ENCODE peak calls at places on chromosomes 16 and 17, in six cellular contexts. L is amniotic stem cell; J is iPS-NIHi11; Y is hepatocyte; G is ureter; C is stimulated activated effector memory CD8-positive, alpha-beta T cell treated with anti-CD3 and anti-CD28 coated beads, Interleukin-12 subunit alpha, Interleukin-12 subunit beta, amount 100 ng/mL, for 72 hours. K is an unnamed sample.

GRCh38 chr16:59535298-59535697 is 801.2 kb upstream of the GOT2 start:
- DNase-seq in C (no peak), L (no peak), J (no peak), G (no peak), Y (no peak), K (no peak)

GRCh38 chr16:71214771-71215381 is 15.6 kb downstream of the HYDIN start:
- DNase-seq in L (no peak), G (no peak), Y (no peak), C (no peak), J (peak), K (peak)

GRCh38 chr16:68985855-68986254 is 119.6 kb upstream of the HAS3 start:
- DNase-seq in G (no peak), L (no peak), J (no peak), Y (no peak), C (no peak), K (no peak)

GRCh38 chr17:74631468-74632195 is 8.1 kb upstream of the CD300E start:
- DNase-seq in L (no peak), C (no peak), G (no peak), J (no peak), Y (peak), K (no peak)

GRCh38 chr17:36524428-36524876 is 10.2 kb downstream of the MYO19 start:
- DNase-seq in Y (no peak), G (no peak), J (no peak), L (no peak), C (no peak), K (no peak)

GRCh38 chr17:82804442-82805191 is 35.2 kb downstream of the ZNF750 start:
- DNase-seq in G (peak), L (no peak), C (no peak), J (no peak), Y (no peak), K (no peak)

GRCh38 chr16:80612461-80613017 is 71.7 kb downstream of the DYNLRB2 start:
- DNase-seq in G (no peak), C (no peak), L (no peak), Y (no peak), J (no peak), K (no peak)

GRCh38 chr16:50537533-50538290 is 10.5 kb upstream of the NKD1 start:
- DNase-seq in Y (no peak), L (no peak), C (no peak), J (no peak), G (no peak), K (no peak)

GRCh38 chr17:67546578-67547527 is 169.8 kb downstream of the PITPNC1 start:
- DNase-seq in Y (peak), J (no peak), G (peak), C (no peak), L (no peak), K (no peak)

GRCh38 chr16:83928341-83929055 is 24.5 kb upstream of the OSGIN1 start:
- DNase-seq in L (no peak), Y (peak), C (no peak), G (no peak), J (no peak), K (peak)

GRCh38 chr17:35368086-35368824 is 5.2 kb downstream of the SLFN11 start:
- DNase-seq in C (no peak), L (no peak), G (no peak), J (no peak), Y (no peak), K (no peak)

GRCh38 chr17:30921544-30922196 is at the start of gene ADAP2:
- DNase-seq in J (peak), C (no peak), L (no peak), G (peak), Y (peak), K (peak)

GRCh38 chr16:69563605-69564580 is 1.9 kb upstream of the NFAT5 start:
- DNase-seq in Y (peak), C (peak), G (no peak), L (no peak), J (peak), K (peak)

GRCh38 chr17:4735825-4736651 is 3.6 kb upstream of the ZMYND15 start:
- DNase-seq in Y (no peak), G (no peak), J (no peak), C (no peak), L (no peak), K (no peak)

GRCh38 chr17:56592487-56593072 is 919 bp upstream of the NOG start:
- DNase-seq in C (peak), Y (peak), J (peak), L (no peak), G (peak), K (peak)

GRCh38 chr17:57067162-57067561 is 17.9 kb upstream of the AKAP1 start:
- DNase-seq in C (no peak), Y (no peak), J (no peak), L (no peak), G (no peak), K (no peak)